ENCODE peak calls at places on chromosome 20, in nine cellular contexts. L is esophagus muscularis mucosa; F is activated CD4-positive, alpha-beta memory T cell treated with anti-CD3 and anti-CD28 coated beads, Interleukin-2, amount 10 ng/mL, durations not matched to agents 7 days and 5 days; J is ELR; I is neural crest cell; Z is stimulated activated CD4-positive, alpha-beta T cell treated with anti-CD3 and anti-CD28 coated beads, Interleukin-1b, Interleukin-23, amount 100 ng/mL, for 48 hours; V is dorsolateral prefrontal cortex; P is occipital lobe; R is NCI-H146. X is an unnamed sample.

GRCh38 chr20:18166939-18167338 is 29.3 kb downstream of the KAT14 start:
- DNase-seq in L (no peak), F (no peak), J (no peak), I (no peak), Z (no peak), V (no peak), P (no peak), R (no peak), X (no peak)

GRCh38 chr20:43690943-43691598 is 24.2 kb downstream of the MYBL2 start:
- DNase-seq in L (no peak), F (no peak), J (no peak), I (no peak), Z (no peak), V (no peak), P (no peak), R (no peak), X (no peak)

GRCh38 chr20:60964911-60965310 is 287.1 kb upstream of the CDH4 start:
- DNase-seq in L (no peak), F (no peak), J (no peak), I (no peak), Z (no peak), V (no peak), P (no peak), R (no peak), X (no peak)

GRCh38 chr20:60053125-60053812 is 95.0 kb downstream of the CDH26 start:
- DNase-seq in L (no peak), F (no peak), J (no peak), I (no peak), Z (no peak), V (no peak), P (no peak), R (peak), X (no peak)

GRCh38 chr20:57501461-57502330 is 23.2 kb downstream of the CTCFL start:
- DNase-seq in L (no peak), F (no peak), J (peak), I (no peak), Z (no peak), V (no peak), P (no peak), R (peak), X (no peak)

GRCh38 chr20:48703511-48704219 is 124.1 kb downstream of the PREX1 start:
- DNase-seq in L (no peak), F (no peak), J (no peak), I (no peak), Z (no peak), V (no peak), P (no peak), R (no peak), X (no peak)

GRCh38 chr20:43963872-43964791 is 49.5 kb downstream of the TOX2 start:
- DNase-seq in L (no peak), F (peak), J (peak), I (no peak), Z (no peak), V (no peak), P (no peak), R (no peak), X (no peak)

GRCh38 chr20:49540696-49541435 is 27.1 kb downstream of the PTGIS start:
- DNase-seq in L (no peak), F (peak), J (no peak), I (no peak), Z (no peak), V (no peak), P (no peak), R (no peak), X (no peak)

GRCh38 chr20:47438464-47439381 is 63.0 kb upstream of the NCOA3 start:
- DNase-seq in L (no peak), F (peak), J (no peak), I (peak), Z (no peak), V (no peak), P (no peak), R (no peak), X (no peak)

GRCh38 chr20:47300071-47300470 is 56.4 kb downstream of the ZMYND8 start:
- DNase-seq in L (no peak), F (no peak), J (peak), I (no peak), Z (no peak), V (no peak), P (no peak), R (no peak), X (no peak)

GRCh38 chr20:43667341-43668132 is 623 bp downstream of the MYBL2 start:
- DNase-seq in L (no peak), F (peak), J (peak), I (peak), Z (peak), V (no peak), P (no peak), R (peak), X (no peak)